ENCODE peak calls at places on chromosomes 4 and X, in seven cellular contexts. K is AG09309, N is foreskin keratinocyte, M is nephron progenitor cell, W is lung, Y is fibroblast of mammary gland, U is GM12865. O is an unnamed sample.

GRCh38 chr4:134762053-134762452 is 560.5 kb upstream of the PABPC4L start:
- DNase-seq in K (no peak), N (no peak), M (peak), W (no peak), Y (no peak), U (no peak), O (no peak)

GRCh38 chr4:168871686-168872085 is 138.4 kb downstream of the CBR4 start:
- DNase-seq in K (no peak), N (no peak), M (no peak), W (no peak), Y (no peak), U (no peak), O (no peak)

GRCh38 chr4:189206953-189207352 is 733.7 kb upstream of the FRG1 start:
- DNase-seq in K (no peak), N (no peak), M (no peak), W (no peak), Y (no peak), U (no peak), O (no peak)

GRCh38 chr4:25925486-25926201 is 11.6 kb downstream of the SMIM20 start:
- DNase-seq in K (no peak), N (peak), M (peak), W (no peak), Y (peak), U (peak), O (peak)

GRCh38 chrX:132180929-132181328 is 38.3 kb downstream of the RAP2C start:
- DNase-seq in K (no peak), N (no peak), M (no peak), W (no peak), Y (no peak), U (no peak), O (no peak)

GRCh38 chr4:4555916-4556315 is 14.1 kb upstream of the STX18 start:
- DNase-seq in K (peak), N (no peak), M (no peak), W (no peak), Y (peak), U (no peak), O (peak)

GRCh38 chr4:158172558-158173258 is at the start of gene GASK1B:
- DNase-seq in K (no peak), N (peak), M (peak), W (no peak), Y (peak), U (peak), O (peak)

GRCh38 chr4:98448923-98449322 is 187.7 kb downstream of the RAP1GDS1 start:
- DNase-seq in K (no peak), N (peak), M (no peak), W (no peak), Y (no peak), U (peak), O (no peak)

GRCh38 chrX:22575161-22575845 is 302.6 kb downstream of the CBLL2 start:
- DNase-seq in K (peak), N (peak), M (no peak), W (no peak), Y (peak), U (no peak), O (peak)

GRCh38 chr4:118087366-118087765 is 53.1 kb downstream of the NDST3 start:
- DNase-seq in K (no peak), N (no peak), M (no peak), W (no peak), Y (no peak), U (no peak), O (no peak)

GRCh38 chr4:16066586-16067128 is 17.2 kb downstream of the PROM1 start:
- DNase-seq in K (no peak), N (no peak), M (no peak), W (no peak), Y (no peak), U (no peak), O (no peak)

GRCh38 chrX:47366051-47366722 is 4.2 kb upstream of the ZNF157 start:
- DNase-seq in K (no peak), N (peak), M (peak), W (peak), Y (peak), U (peak), O (peak)

GRCh38 chr4:81724925-81725329 is 253.2 kb upstream of the RASGEF1B start:
- DNase-seq in K (no peak), N (peak), M (peak), W (peak), Y (peak), U (peak), O (no peak)

GRCh38 chr4:42216569-42216968 is 64.1 kb upstream of the BEND4 start:
- DNase-seq in K (no peak), N (no peak), M (no peak), W (no peak), Y (no peak), U (no peak), O (no peak)

GRCh38 chr4:6568689-6569332 is 6.2 kb upstream of the MAN2B2 start:
- DNase-seq in K (no peak), N (peak), M (no peak), W (no peak), Y (peak), U (no peak), O (peak)

GRCh38 chr4:5166377-5166776 is 115.1 kb downstream of the STK32B start:
- DNase-seq in K (no peak), N (no peak), M (no peak), W (no peak), Y (no peak), U (no peak), O (no peak)

GRCh38 chr4:157045507-157046127 is 30.3 kb upstream of the GLRB start:
- DNase-seq in K (peak), N (peak), M (peak), W (no peak), Y (peak), U (peak), O (peak)

GRCh38 chr4:121256346-121256745 is 92.2 kb upstream of the TNIP3 start:
- DNase-seq in K (peak), N (peak), M (no peak), W (no peak), Y (peak), U (peak), O (peak)

GRCh38 chr4:158157412-158157811 is 15.4 kb downstream of the GASK1B start:
- DNase-seq in K (no peak), N (no peak), M (no peak), W (no peak), Y (no peak), U (no peak), O (no peak)

GRCh38 chr4:47271296-47271695 is 192.2 kb downstream of the COMMD8 start:
- DNase-seq in K (no peak), N (no peak), M (no peak), W (no peak), Y (no peak), U (no peak), O (no peak)

GRCh38 chr4:17958185-17958584 is 63.4 kb downstream of the LCORL start:
- DNase-seq in K (no peak), N (peak), M (no peak), W (no peak), Y (peak), U (no peak), O (no peak)

GRCh38 chr4:47763279-47763678 is 74.6 kb downstream of the CORIN start:
- DNase-seq in K (no peak), N (no peak), M (no peak), W (no peak), Y (no peak), U (no peak), O (no peak)

GRCh38 chr4:61493470-61493869 is 293.3 kb downstream of the ADGRL3 start:
- DNase-seq in K (no peak), N (no peak), M (no peak), W (no peak), Y (no peak), U (no peak), O (no peak)

GRCh38 chr4:154618708-154619315 is 6.4 kb upstream of the FGG start:
- DNase-seq in K (no peak), N (peak), M (peak), W (peak), Y (peak), U (peak), O (peak)

GRCh38 chr4:80145739-80146138 is 51.6 kb upstream of the PRDM8 start:
- DNase-seq in K (no peak), N (no peak), M (no peak), W (no peak), Y (no peak), U (no peak), O (no peak)

GRCh38 chrX:7083468-7084396 is 63.8 kb upstream of the STS start:
- DNase-seq in K (peak), N (peak), M (no peak), W (no peak), Y (peak), U (peak), O (peak)

GRCh38 chr4:140673729-140674128 is 82.5 kb downstream of the TBC1D9 start:
- DNase-seq in K (no peak), N (no peak), M (no peak), W (no peak), Y (peak), U (no peak), O (no peak)

GRCh38 chr4:188282620-188283232 is 143.5 kb downstream of the TRIML1 start:
- DNase-seq in K (no peak), N (no peak), M (peak), W (no peak), Y (no peak), U (no peak), O (no peak)

GRCh38 chr4:25442863-25443307 is 65.8 kb downstream of the ANAPC4 start:
- DNase-seq in K (no peak), N (no peak), M (no peak), W (peak), Y (no peak), U (no peak), O (no peak)

GRCh38 chrX:9681422-9681821 is 84.2 kb downstream of the GPR143 start:
- DNase-seq in K (no peak), N (peak), M (no peak), W (no peak), Y (peak), U (no peak), O (peak)

GRCh38 chr4:37603070-37603468 is 83.1 kb downstream of the RELL1 start:
- DNase-seq in K (peak), N (peak), M (peak), W (peak), Y (peak), U (peak), O (peak)

GRCh38 chrX:25005382-25006185 is 10.2 kb downstream of the ARX start:
- DNase-seq in K (no peak), N (no peak), M (peak), W (no peak), Y (no peak), U (no peak), O (no peak)

GRCh38 chrX:25005034-25005381 is 10.8 kb downstream of the ARX start:
- DNase-seq in K (no peak), N (no peak), M (no peak), W (no peak), Y (no peak), U (no peak), O (no peak)

GRCh38 chrX:25009407-25009806 is 6.4 kb downstream of the ARX start:
- DNase-seq in K (no peak), N (no peak), M (no peak), W (no peak), Y (no peak), U (no peak), O (no peak)

GRCh38 chrX:25006586-25007058 is 9.1 kb downstream of the ARX start:
- DNase-seq in K (no peak), N (no peak), M (no peak), W (no peak), Y (no peak), U (no peak), O (no peak)

DNA sequence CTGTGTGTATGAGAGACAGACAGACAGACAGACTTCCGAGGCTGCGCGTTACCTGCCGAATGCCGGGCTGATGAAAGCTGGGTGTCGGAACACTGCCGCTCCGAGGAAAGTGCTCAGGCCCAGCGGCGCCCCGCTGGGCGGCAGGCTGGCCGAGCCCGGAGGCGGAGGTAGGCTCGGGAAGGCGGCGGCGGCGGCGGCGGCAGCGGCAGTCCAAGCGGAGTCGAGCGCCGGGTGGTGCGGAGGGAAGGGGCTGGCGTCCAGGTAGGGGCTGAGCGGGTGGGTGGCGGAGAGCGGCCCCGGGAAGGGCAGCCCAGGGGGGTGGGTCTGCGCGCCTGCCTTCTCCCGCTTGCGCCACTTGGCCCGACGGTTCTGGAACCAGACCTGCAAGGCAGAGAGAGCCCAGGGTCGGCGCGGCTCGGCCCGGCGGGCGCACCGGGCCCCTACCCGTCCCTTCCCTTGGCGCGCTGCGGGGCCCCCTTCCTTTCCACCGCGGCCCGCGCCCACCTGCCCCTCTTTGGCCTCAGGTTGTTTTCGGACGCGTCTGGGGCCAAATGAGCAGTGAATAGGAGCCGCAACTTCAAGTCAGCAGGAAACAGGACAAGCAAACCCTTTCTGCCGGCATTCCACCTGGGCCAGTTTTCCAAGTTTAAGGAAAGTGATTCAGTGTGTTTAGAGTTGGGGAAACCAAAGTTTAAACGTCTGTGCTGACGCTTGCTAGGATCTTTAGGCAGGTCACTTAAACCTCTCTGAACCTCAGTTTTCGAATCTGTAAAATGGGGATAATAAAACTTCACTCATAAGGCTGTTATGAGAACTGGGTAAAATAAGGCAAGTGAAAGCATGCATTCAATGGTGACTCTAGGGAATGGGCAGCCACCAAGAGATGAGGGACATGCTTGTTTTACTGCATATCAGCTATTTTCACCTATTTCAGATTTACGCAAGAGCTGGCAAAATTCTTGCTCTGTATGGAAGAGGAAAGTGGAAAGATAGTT is 8.4 kb downstream of the ARX start:
- DNase-seq in K (no peak), N (no peak), M (peak), W (no peak), Y (no peak), U (no peak), O (no peak)
- TF ChIP-seq CTCF in K (no peak), N (no peak), M (no peak), W (no peak), Y (no peak), U (no peak), O (no peak)

DNA sequence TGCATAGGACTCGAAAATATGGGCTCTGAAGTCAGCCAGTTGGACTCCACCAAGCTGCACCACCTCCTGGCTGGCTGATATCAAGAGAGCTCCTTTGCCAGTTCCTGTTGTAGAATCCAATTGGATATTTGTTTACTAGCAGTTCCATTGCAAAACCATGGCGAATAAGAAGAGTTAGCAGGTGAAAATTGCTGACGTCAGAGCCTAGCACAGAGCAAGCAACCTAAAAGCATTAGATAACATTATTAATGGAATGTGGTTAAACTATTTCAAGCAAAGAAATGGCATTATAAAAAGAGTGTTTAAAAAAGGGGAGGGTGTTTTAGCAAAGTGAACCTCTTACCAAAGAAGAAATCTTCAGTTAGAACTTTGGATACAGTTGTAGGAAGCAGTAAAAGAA is 1816.3 kb upstream of the TENM3 start:
- DNase-seq in K (no peak), N (no peak), M (no peak), W (no peak), Y (no peak), U (no peak), O (no peak)
- TF ChIP-seq CTCF in K (no peak), N (no peak), M (no peak), W (no peak), Y (no peak), U (no peak), O (no peak)

GRCh38 chr4:7850489-7850888 is 89.2 kb downstream of the AFAP1 start:
- DNase-seq in K (no peak), N (no peak), M (no peak), W (no peak), Y (no peak), U (no peak), O (no peak)
- TF ChIP-seq CTCF in K (peak), N (peak), M (no peak), W (no peak), Y (no peak), U (peak), O (no peak)

DNA sequence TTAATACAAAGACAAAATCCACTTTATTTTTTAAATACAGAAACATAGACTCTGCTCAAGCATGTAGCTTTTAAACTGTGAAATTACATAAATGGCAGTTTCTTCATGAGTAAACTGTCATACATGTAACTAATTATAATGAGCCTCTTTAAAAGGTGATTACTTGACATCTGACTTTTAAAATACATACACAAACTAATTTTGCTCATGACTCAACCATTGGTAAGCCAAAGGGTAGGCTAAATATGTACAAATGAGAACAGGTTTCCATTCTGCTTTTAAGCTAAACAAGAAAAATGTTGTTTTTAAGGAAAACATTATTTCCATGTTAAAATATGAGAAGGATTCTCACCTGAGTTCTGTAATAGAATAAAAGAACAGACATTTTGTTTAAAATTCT is 27.9 kb downstream of the CAMK2D start:
- DNase-seq in K (no peak), N (no peak), M (no peak), W (no peak), Y (no peak), U (no peak), O (no peak)
- TF ChIP-seq CTCF in K (no peak), N (no peak), M (no peak), W (no peak), Y (no peak), U (no peak), O (no peak)

GRCh38 chr4:183249854-183250253 is 70.2 kb downstream of the CLDN22 start:
- DNase-seq in K (no peak), N (peak), M (no peak), W (no peak), Y (peak), U (peak), O (peak)
- TF ChIP-seq CTCF in K (peak), N (peak), M (peak), W (peak), Y (peak), U (peak), O (peak)

DNA sequence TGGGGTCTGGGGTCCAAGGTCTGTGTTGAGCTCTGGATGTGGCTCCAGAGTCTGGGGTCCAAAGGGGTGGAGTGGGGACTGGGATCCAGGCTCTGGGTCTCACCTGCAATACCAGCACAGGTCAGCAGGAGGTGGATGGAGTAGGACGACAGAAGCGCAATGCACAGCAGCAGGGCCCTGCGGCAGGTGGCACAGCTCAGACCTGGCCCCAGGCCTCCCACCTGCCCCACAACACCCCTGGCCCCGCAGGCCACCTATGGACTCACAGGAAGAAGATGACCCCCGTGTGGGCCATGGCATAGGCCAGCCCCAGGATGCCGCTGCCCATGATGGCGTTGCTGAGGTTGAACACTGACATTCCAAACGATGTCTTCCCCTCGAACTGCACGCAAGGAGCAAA is 3.4 kb downstream of the SLC38A5 start:
- DNase-seq in K (no peak), N (no peak), M (peak), W (no peak), Y (no peak), U (peak), O (no peak)
- TF ChIP-seq CTCF in K (peak), N (peak), M (no peak), W (no peak), Y (peak), U (peak), O (peak)

GRCh38 chr4:112813790-112814189 is 176.8 kb downstream of the LARP7 start:
- DNase-seq in K (peak), N (peak), M (no peak), W (no peak), Y (peak), U (peak), O (peak)

GRCh38 chr4:112823631-112824030 is 186.7 kb downstream of the LARP7 start:
- DNase-seq in K (no peak), N (no peak), M (no peak), W (no peak), Y (no peak), U (no peak), O (no peak)

GRCh38 chr4:112819729-112820128 is 182.8 kb downstream of the LARP7 start:
- DNase-seq in K (no peak), N (no peak), M (no peak), W (no peak), Y (no peak), U (no peak), O (no peak)

GRCh38 chr4:112823141-112823540 is 186.2 kb downstream of the LARP7 start:
- DNase-seq in K (no peak), N (no peak), M (no peak), W (no peak), Y (no peak), U (no peak), O (no peak)

GRCh38 chr4:112817933-112818921 is 181.3 kb downstream of the LARP7 start:
- DNase-seq in K (peak), N (peak), M (peak), W (peak), Y (peak), U (peak), O (peak)
- TF ChIP-seq CTCF in K (no peak), N (peak), M (no peak), W (no peak), Y (no peak), U (no peak), O (no peak)

GRCh38 chrX:15567886-15568616 is 32.7 kb downstream of the ACE2 start:
- DNase-seq in K (no peak), N (peak), M (no peak), W (no peak), Y (no peak), U (no peak), O (no peak)
- TF ChIP-seq CTCF in K (peak), N (peak), M (no peak), W (no peak), Y (peak), U (no peak), O (peak)